ENCODE peak calls at places on chromosomes 2 and 18, in eight cellular contexts. P is HCT116, K is tibial nerve, U is transverse colon, X is stomach, L is A549, B is sigmoid colon, D is Peyer's patch. M is an unnamed sample.

GRCh38 chr2:207163815-207164747 is 1.7 kb downstream of the KLF7 start:
- DNase-seq in P (no peak), B (peak; percentile 85), K (peak; percentile 30), U (peak; percentile 52), D (peak; percentile 68), L (peak; percentile 21), X (peak; percentile 44), M (peak; percentile 64)

GRCh38 chr2:25339791-25340339 is 1.9 kb downstream of the DNMT3A start:
- DNase-seq in P (no peak), D (peak; percentile 71), X (peak; percentile 51), K (peak; percentile 32), B (peak; percentile 81), L (no peak), U (peak; percentile 69), M (peak; percentile 30)

GRCh38 chr2:241137276-241138190 is 11.7 kb downstream of the PASK start:
- DNase-seq in X (no peak), U (no peak), D (peak; percentile 24), P (no peak), B (peak; percentile 52), L (no peak), K (no peak), M (no peak)

GRCh38 chr2:112869258-112869842 is 32.8 kb upstream of the IL1B start:
- DNase-seq in K (peak; percentile 18), L (no peak), P (peak; percentile 86), B (no peak), D (peak; percentile 89), X (peak; percentile 97), U (peak; percentile 96), M (peak; percentile 95)

GRCh38 chr2:27781496-27781895 is 10.0 kb downstream of the MRPL33 start:
- DNase-seq in L (no peak), U (no peak), X (no peak), P (no peak), K (no peak), D (no peak), B (no peak), M (peak; percentile 48)

GRCh38 chr2:202278944-202279343 is 13.4 kb downstream of the NOP58 start:
- DNase-seq in P (no peak), X (no peak), L (peak; percentile 38), K (no peak), U (no peak), D (no peak), B (no peak), M (no peak)

GRCh38 chr2:72934683-72935610 is 17.6 kb downstream of the EMX1 start:
- DNase-seq in L (peak; percentile 60), K (no peak), X (peak; percentile 54), D (peak; percentile 66), U (peak; percentile 43), B (no peak), P (peak; percentile 23), M (no peak)

GRCh38 chr2:190468814-190469569 is 60.8 kb downstream of the MFSD6 start:
- DNase-seq in P (peak; percentile 35), D (no peak), L (peak; percentile 39), K (peak; percentile 63), B (peak; percentile 92), U (peak; percentile 83), X (peak; percentile 77), M (peak; percentile 81)

GRCh38 chr2:4404363-4404762 is 701.0 kb downstream of the DCDC2C start:
- DNase-seq in D (no peak), B (no peak), P (no peak), X (no peak), L (no peak), K (no peak), U (no peak), M (no peak)

GRCh38 chr18:65938592-65939372 is 188.0 kb downstream of the CDH7 start:
- DNase-seq in D (no peak), L (peak; percentile 0), X (no peak), P (peak; percentile 0), K (no peak), B (no peak), U (peak; percentile 14), M (no peak)

DNA sequence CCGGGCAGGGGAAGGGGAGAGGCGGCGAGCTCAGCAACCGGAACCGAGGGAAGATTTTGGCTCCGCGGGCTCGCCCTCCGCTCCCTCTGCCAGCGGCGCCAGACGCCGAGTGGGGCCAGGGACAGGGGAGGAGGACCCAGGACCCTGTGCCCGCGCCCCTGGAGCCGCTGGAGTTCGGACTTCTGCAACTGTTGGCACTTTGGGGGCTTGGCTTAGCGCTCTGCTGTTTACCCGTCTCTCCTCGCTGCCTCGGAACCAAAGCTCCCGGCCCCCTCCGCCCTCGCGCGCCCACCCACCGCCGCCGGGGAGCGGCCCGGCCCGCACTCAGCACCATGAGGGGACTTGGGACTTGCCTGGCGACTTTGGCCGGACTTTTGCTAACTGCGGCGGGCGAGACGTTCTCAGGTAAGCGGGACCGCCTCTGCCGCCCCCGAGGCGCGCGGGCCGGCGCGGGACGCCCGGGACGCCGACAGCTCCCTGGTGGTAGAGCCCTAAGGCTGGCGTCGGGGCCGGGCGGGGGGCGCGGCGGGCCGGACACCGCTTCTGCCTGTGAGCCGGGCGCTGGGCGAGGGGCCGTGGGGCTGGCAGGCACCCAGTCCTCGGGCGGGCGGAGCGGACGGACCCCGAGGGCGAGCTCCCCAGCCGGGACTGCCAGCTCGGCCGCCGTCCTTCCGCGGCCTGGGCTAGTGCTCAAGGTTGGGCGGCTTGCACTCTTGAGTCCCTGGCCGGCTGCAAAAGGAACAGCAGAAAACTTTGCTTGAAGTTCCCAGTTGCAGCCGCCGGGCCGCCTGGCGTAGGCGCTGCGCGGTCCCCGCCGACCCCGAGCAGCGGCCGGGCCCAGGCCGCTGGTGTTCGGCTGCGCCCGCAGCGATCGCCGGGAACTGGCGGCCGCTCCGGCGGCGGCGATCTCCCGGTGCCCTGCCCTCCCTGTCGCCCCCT is 640 bp downstream of the PTPRM start:
- DNase-seq in P (no peak), X (peak; percentile 52), K (peak; percentile 22), U (peak; percentile 27), L (no peak), B (peak; percentile 83), D (peak; percentile 62), M (peak; percentile 28)
- H3K27ac ChIP-seq in P (no peak overlapping the region), X (peak overlapping the region; percentile 99), K (peak overlapping the region; percentile 91), U (peak overlapping the region; percentile 94), L (peak overlapping the region; percentile 98), B (peak overlapping the region; percentile 95), D (peak overlapping the region; percentile 87), M (peak overlapping the region; percentile 90)

DNA sequence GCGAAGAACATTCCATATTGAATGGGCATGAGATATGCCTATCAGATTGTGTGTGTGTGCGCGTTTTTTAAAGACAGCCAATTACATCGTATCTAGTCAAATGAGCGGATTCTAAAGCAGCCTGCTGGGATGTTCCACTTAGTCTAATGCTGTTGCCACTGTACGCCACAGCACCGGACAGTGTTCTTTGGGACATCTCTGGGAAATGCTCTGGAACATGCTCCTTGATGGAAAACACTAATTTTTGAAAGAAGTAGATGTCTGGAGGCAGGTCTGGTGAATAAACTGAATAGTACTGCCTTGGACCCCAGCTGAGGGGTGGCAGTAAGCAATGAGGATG is 3.6 kb upstream of the TMEM150A start:
- DNase-seq in U (no peak), B (no peak), L (no peak), P (no peak), X (no peak), D (no peak), K (no peak), M (no peak)
- TF ChIP-seq POLR2A in U (no peak), B (no peak), L (no peak), P (no peak), X (no peak), D (no peak), K (no peak), M (no peak)

GRCh38 chr2:38742797-38743559 is 8.2 kb downstream of the SRSF7 start:
- DNase-seq in P (no peak), U (no peak), L (no peak), X (no peak), K (no peak), B (no peak), D (no peak), M (no peak)

GRCh38 chr2:38747007-38747424 is 4.1 kb downstream of the SRSF7 start:
- DNase-seq in P (no peak), U (no peak), X (no peak), L (no peak), K (no peak), B (no peak), D (no peak), M (no peak)

GRCh38 chr2:38741542-38741852 is 9.7 kb downstream of the SRSF7 start:
- DNase-seq in L (no peak), B (no peak), K (no peak), D (no peak), X (no peak), U (no peak), P (no peak), M (no peak)

GRCh38 chr2:38743672-38744398 is 7.3 kb downstream of the SRSF7 start:
- DNase-seq in L (no peak), P (no peak), B (no peak), X (no peak), D (no peak), U (no peak), K (no peak), M (no peak)

GRCh38 chr2:38744399-38744780 is 6.8 kb downstream of the SRSF7 start:
- DNase-seq in D (no peak), X (no peak), P (no peak), B (no peak), L (no peak), K (no peak), U (no peak), M (no peak)
- H3K27ac ChIP-seq in D (no peak overlapping the region), X (no peak overlapping the region), P (no peak overlapping the region), B (no peak overlapping the region), L (no peak overlapping the region), K (peak overlapping the region; percentile 18), U (peak overlapping the region; percentile 2), M (no peak overlapping the region)

GRCh38 chr2:209875270-209875669 is 103.6 kb downstream of the UNC80 start:
- DNase-seq in X (no peak), B (no peak), K (no peak), P (no peak), U (no peak), D (no peak), L (no peak), M (no peak)

GRCh38 chr2:209868595-209868994 is 97.0 kb downstream of the UNC80 start:
- DNase-seq in L (no peak), B (no peak), U (no peak), X (no peak), K (no peak), P (no peak), D (no peak), M (no peak)

GRCh38 chr2:209872675-209873074 is 101.0 kb downstream of the UNC80 start:
- DNase-seq in L (no peak), B (no peak), U (no peak), P (no peak), D (no peak), K (peak; percentile 18), X (peak; percentile 29), M (peak; percentile 39)

GRCh38 chr2:209864716-209865295 is 93.2 kb downstream of the UNC80 start:
- DNase-seq in D (no peak), L (no peak), B (no peak), U (no peak), X (no peak), K (no peak), P (no peak), M (no peak)

DNA sequence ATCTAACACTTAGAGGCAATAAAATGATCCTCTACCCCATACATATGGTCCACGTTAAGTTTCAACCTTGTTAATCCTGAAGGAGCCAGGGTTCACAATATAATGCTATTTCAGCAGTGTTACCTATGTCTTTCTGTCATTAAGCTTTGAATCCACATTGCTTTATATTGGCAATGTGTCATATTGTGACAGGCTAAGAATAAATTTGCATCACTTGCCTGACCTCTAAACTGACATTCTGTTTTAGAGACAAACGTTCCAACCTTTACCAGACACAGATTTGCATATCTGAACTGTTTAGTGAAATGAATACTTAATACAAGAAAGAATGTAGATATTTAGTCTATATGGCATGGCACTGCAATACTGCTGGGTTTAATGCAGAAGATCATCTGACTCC is 98.4 kb downstream of the UNC80 start:
- DNase-seq in B (no peak), D (no peak), U (no peak), X (no peak), L (no peak), P (no peak), K (no peak), M (no peak)
- TF ChIP-seq POLR2A in B (no peak), D (no peak), U (no peak), X (no peak), L (no peak), P (no peak), K (no peak), M (no peak)